ENCODE peak calls at places on chromosomes 16 and 17, in eight cellular contexts. One of them, this sample, is unnamed.

GRCh38 chr17:73227944-73228343 is 33.7 kb downstream of the CPSF4L start:
- DNase-seq in B cell: no peak
- DNase-seq in fibroblast of the aortic adventitia: no peak
- DNase-seq in nephron progenitor cell: no peak
- DNase-seq in psoas muscle: no peak
- DNase-seq in neural progenitor cell: no peak
- DNase-seq in LNCaP clone FGC: no peak
- DNase-seq in ascending aorta: no peak
- DNase-seq in this sample: no peak

GRCh38 chr17:48043171-48043570 is 5.0 kb upstream of the NFE2L1 start:
- DNase-seq in psoas muscle: no peak
- DNase-seq in nephron progenitor cell: no peak
- DNase-seq in LNCaP clone FGC: no peak
- DNase-seq in ascending aorta: no peak
- DNase-seq in B cell: no peak
- DNase-seq in neural progenitor cell: no peak
- DNase-seq in fibroblast of the aortic adventitia: no peak
- DNase-seq in this sample: no peak

GRCh38 chr17:30831257-30831656 is 509 bp upstream of the ATAD5 start:
- DNase-seq in LNCaP clone FGC: no peak
- DNase-seq in neural progenitor cell: peak
- DNase-seq in B cell: no peak
- DNase-seq in fibroblast of the aortic adventitia: peak
- DNase-seq in ascending aorta: no peak
- DNase-seq in nephron progenitor cell: no peak
- DNase-seq in psoas muscle: no peak
- DNase-seq in this sample: no peak

GRCh38 chr16:86772671-86773338 is 194.5 kb downstream of the FOXL1 start:
- DNase-seq in nephron progenitor cell: peak
- DNase-seq in ascending aorta: no peak
- DNase-seq in psoas muscle: peak
- DNase-seq in neural progenitor cell: peak
- DNase-seq in B cell: no peak
- DNase-seq in fibroblast of the aortic adventitia: peak
- DNase-seq in LNCaP clone FGC: no peak
- DNase-seq in this sample: no peak

GRCh38 chr17:57144567-57144966 is 59.5 kb downstream of the AKAP1 start:
- DNase-seq in neural progenitor cell: no peak
- DNase-seq in nephron progenitor cell: no peak
- DNase-seq in LNCaP clone FGC: no peak
- DNase-seq in B cell: no peak
- DNase-seq in psoas muscle: no peak
- DNase-seq in fibroblast of the aortic adventitia: no peak
- DNase-seq in ascending aorta: no peak
- DNase-seq in this sample: no peak

GRCh38 chr16:29824589-29825144 is 4.4 kb downstream of the MVP start:
- DNase-seq in B cell: no peak
- DNase-seq in nephron progenitor cell: no peak
- DNase-seq in neural progenitor cell: no peak
- DNase-seq in psoas muscle: no peak
- DNase-seq in fibroblast of the aortic adventitia: peak
- DNase-seq in LNCaP clone FGC: no peak
- DNase-seq in ascending aorta: no peak
- DNase-seq in this sample: no peak

GRCh38 chr17:28792877-28793666 is 49.3 kb downstream of the TRAF4 start:
- DNase-seq in LNCaP clone FGC: no peak
- DNase-seq in B cell: no peak
- DNase-seq in neural progenitor cell: no peak
- DNase-seq in fibroblast of the aortic adventitia: peak
- DNase-seq in psoas muscle: no peak
- DNase-seq in nephron progenitor cell: no peak
- DNase-seq in ascending aorta: no peak
- DNase-seq in this sample: no peak

GRCh38 chr16:9225527-9226316 is 134.3 kb downstream of the HAPSTR1 start:
- DNase-seq in B cell: no peak
- DNase-seq in psoas muscle: no peak
- DNase-seq in ascending aorta: no peak
- DNase-seq in nephron progenitor cell: no peak
- DNase-seq in LNCaP clone FGC: no peak
- DNase-seq in neural progenitor cell: peak
- DNase-seq in fibroblast of the aortic adventitia: no peak
- DNase-seq in this sample: no peak

GRCh38 chr16:83501481-83501880 is 306.3 kb upstream of the HSBP1 start:
- DNase-seq in neural progenitor cell: no peak
- DNase-seq in B cell: no peak
- DNase-seq in ascending aorta: no peak
- DNase-seq in nephron progenitor cell: no peak
- DNase-seq in fibroblast of the aortic adventitia: no peak
- DNase-seq in psoas muscle: no peak
- DNase-seq in LNCaP clone FGC: no peak
- DNase-seq in this sample: no peak

GRCh38 chr16:20611975-20612471 is 35.9 kb upstream of the ACSM2B start:
- DNase-seq in ascending aorta: no peak
- DNase-seq in psoas muscle: peak
- DNase-seq in B cell: no peak
- DNase-seq in nephron progenitor cell: no peak
- DNase-seq in fibroblast of the aortic adventitia: no peak
- DNase-seq in LNCaP clone FGC: no peak
- DNase-seq in neural progenitor cell: no peak
- DNase-seq in this sample: no peak

GRCh38 chr17:52762794-52763167 is 604.3 kb upstream of the CA10 start:
- DNase-seq in fibroblast of the aortic adventitia: no peak
- DNase-seq in nephron progenitor cell: no peak
- DNase-seq in B cell: no peak
- DNase-seq in psoas muscle: no peak
- DNase-seq in neural progenitor cell: no peak
- DNase-seq in LNCaP clone FGC: no peak
- DNase-seq in ascending aorta: no peak
- DNase-seq in this sample: no peak

GRCh38 chr17:42529054-42529453 is 7.0 kb upstream of the NAGLU start:
- DNase-seq in fibroblast of the aortic adventitia: no peak
- DNase-seq in neural progenitor cell: no peak
- DNase-seq in ascending aorta: no peak
- DNase-seq in psoas muscle: peak
- DNase-seq in nephron progenitor cell: no peak
- DNase-seq in B cell: no peak
- DNase-seq in LNCaP clone FGC: no peak
- DNase-seq in this sample: no peak

GRCh38 chr17:42535400-42536047 is 517 bp upstream of the NAGLU start:
- DNase-seq in fibroblast of the aortic adventitia: no peak
- DNase-seq in LNCaP clone FGC: no peak
- DNase-seq in nephron progenitor cell: no peak
- DNase-seq in B cell: no peak
- DNase-seq in ascending aorta: no peak
- DNase-seq in psoas muscle: peak
- DNase-seq in neural progenitor cell: no peak
- DNase-seq in this sample: no peak

GRCh38 chr17:42527932-42528331 is 8.1 kb upstream of the NAGLU start:
- DNase-seq in neural progenitor cell: no peak
- DNase-seq in ascending aorta: no peak
- DNase-seq in psoas muscle: peak
- DNase-seq in nephron progenitor cell: no peak
- DNase-seq in LNCaP clone FGC: no peak
- DNase-seq in fibroblast of the aortic adventitia: no peak
- DNase-seq in B cell: no peak
- DNase-seq in this sample: no peak

GRCh38 chr17:42530952-42531454 is 5.0 kb upstream of the NAGLU start:
- DNase-seq in ascending aorta: no peak
- DNase-seq in psoas muscle: peak
- DNase-seq in nephron progenitor cell: no peak
- DNase-seq in neural progenitor cell: no peak
- DNase-seq in LNCaP clone FGC: no peak
- DNase-seq in fibroblast of the aortic adventitia: no peak
- DNase-seq in B cell: no peak
- DNase-seq in this sample: no peak

DNA sequence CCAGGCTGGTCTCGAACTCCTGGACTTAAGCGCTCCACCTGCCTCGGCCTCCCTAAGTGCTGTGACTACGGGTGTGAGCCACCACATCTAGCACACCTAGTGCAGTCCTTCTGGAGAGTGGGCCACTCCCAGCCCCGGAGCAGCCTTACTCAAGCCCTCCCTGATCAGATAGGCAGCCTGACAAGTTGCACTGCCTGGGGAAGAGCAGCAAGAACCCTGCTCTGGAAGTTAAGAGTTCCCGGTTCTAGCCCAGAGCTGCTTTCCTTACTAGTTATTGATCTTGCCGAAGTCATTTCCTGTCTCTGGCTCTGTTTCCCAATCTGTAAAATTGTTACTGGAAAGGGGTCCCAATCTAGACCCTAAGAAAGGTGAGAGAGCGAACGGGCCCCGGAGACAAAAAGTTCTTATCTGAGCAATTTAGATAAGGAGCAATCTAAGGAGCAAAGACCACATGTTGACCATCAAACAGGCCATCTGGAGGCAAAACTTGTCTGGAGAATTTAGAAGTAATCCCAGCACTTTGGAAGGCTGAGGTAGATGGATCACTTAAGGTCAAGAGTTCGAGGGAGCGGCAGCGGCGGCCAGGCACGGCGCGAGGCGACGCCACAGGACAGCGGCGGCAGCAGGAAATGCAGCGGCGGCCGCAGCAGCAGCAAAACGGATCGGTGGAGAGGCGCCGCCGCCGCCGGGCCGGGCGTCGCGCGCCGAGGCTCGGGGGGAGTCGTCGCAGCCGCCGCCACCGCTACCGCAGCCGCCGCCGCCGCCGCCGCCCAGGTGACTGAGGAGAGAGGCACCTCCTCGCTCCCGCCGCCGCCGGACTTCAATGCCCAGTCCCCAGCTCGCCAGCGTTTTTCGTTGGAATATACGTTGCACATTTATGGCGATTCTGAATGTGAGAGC is 4.3 kb upstream of the NAGLU start:
- DNase-seq in fibroblast of the aortic adventitia: peak
- DNase-seq in ascending aorta: no peak
- DNase-seq in LNCaP clone FGC: no peak
- DNase-seq in nephron progenitor cell: peak
- DNase-seq in B cell: peak
- DNase-seq in psoas muscle: peak
- DNase-seq in neural progenitor cell: peak
- DNase-seq in this sample: peak
- TF ChIP-seq CTCF in fibroblast of the aortic adventitia: peak
- TF ChIP-seq CTCF in ascending aorta: peak
- TF ChIP-seq CTCF in LNCaP clone FGC: peak
- TF ChIP-seq CTCF in nephron progenitor cell: no peak
- TF ChIP-seq CTCF in B cell: no peak
- TF ChIP-seq CTCF in psoas muscle: peak
- TF ChIP-seq CTCF in neural progenitor cell: peak
- TF ChIP-seq CTCF in this sample: peak

GRCh38 chr17:45236002-45236606 is 14.4 kb downstream of the FMNL1 start:
- DNase-seq in psoas muscle: no peak
- DNase-seq in fibroblast of the aortic adventitia: no peak
- DNase-seq in ascending aorta: no peak
- DNase-seq in neural progenitor cell: no peak
- DNase-seq in nephron progenitor cell: no peak
- DNase-seq in B cell: no peak
- DNase-seq in LNCaP clone FGC: no peak
- DNase-seq in this sample: no peak
- TF ChIP-seq CTCF in psoas muscle: no peak
- TF ChIP-seq CTCF in fibroblast of the aortic adventitia: no peak
- TF ChIP-seq CTCF in ascending aorta: no peak
- TF ChIP-seq CTCF in neural progenitor cell: peak
- TF ChIP-seq CTCF in nephron progenitor cell: no peak
- TF ChIP-seq CTCF in B cell: peak
- TF ChIP-seq CTCF in LNCaP clone FGC: no peak
- TF ChIP-seq CTCF in this sample: no peak

GRCh38 chr16:2428787-2429036 is 535 bp upstream of the CCNF start:
- DNase-seq in ascending aorta: no peak
- DNase-seq in nephron progenitor cell: no peak
- DNase-seq in neural progenitor cell: no peak
- DNase-seq in fibroblast of the aortic adventitia: no peak
- DNase-seq in B cell: no peak
- DNase-seq in LNCaP clone FGC: no peak
- DNase-seq in psoas muscle: no peak
- DNase-seq in this sample: no peak

GRCh38 chr16:2429037-2429770 is at the start of gene CCNF:
- DNase-seq in psoas muscle: peak
- DNase-seq in B cell: peak
- DNase-seq in neural progenitor cell: peak
- DNase-seq in LNCaP clone FGC: peak
- DNase-seq in fibroblast of the aortic adventitia: peak
- DNase-seq in nephron progenitor cell: peak
- DNase-seq in ascending aorta: peak
- DNase-seq in this sample: peak

GRCh38 chr16:2427526-2427925 is 1.7 kb upstream of the CCNF start:
- DNase-seq in nephron progenitor cell: no peak
- DNase-seq in neural progenitor cell: no peak
- DNase-seq in B cell: no peak
- DNase-seq in psoas muscle: no peak
- DNase-seq in ascending aorta: no peak
- DNase-seq in fibroblast of the aortic adventitia: no peak
- DNase-seq in LNCaP clone FGC: no peak
- DNase-seq in this sample: no peak

GRCh38 chr16:2426941-2427361 is 2.3 kb upstream of the CCNF start:
- DNase-seq in fibroblast of the aortic adventitia: no peak
- DNase-seq in ascending aorta: no peak
- DNase-seq in LNCaP clone FGC: no peak
- DNase-seq in neural progenitor cell: no peak
- DNase-seq in B cell: no peak
- DNase-seq in nephron progenitor cell: no peak
- DNase-seq in psoas muscle: no peak
- DNase-seq in this sample: peak

DNA sequence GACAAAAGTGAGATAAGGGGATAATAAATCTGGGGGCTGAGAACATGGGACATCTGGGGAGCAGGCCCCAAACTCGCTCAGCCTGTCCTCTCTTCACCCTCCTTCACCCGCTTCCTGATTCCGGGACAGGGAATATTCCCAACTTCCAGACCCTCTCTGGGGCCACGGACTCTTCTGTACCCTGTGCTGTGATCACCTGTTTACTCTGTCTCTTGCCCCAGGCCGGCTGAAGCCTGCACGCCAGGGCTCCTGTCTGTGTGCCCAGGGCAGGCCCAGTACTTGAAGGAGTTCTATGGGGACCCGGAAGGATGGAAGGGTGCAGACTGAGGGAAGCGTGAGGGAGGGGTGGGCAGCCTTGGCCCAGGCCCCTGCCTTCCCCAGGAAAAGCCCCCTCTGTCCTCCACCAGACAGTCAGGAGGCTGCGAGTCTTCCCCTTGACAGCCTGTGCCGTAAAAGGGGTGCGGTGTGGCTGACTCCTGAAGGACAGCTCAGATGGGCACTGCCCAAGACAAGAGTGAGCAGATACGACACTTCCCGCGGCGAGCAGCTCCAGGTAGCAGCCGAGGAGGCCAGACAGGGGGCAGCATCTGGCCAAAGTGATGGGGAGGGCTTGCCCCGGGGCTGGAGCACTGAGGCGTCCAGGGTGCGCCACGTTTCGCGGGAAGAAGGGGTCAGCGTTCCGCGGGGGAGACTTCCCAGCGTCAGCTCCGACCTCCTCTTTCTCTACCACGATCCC is 1.0 kb upstream of the CCNF start:
- DNase-seq in nephron progenitor cell: peak
- DNase-seq in psoas muscle: no peak
- DNase-seq in ascending aorta: no peak
- DNase-seq in fibroblast of the aortic adventitia: peak
- DNase-seq in B cell: peak
- DNase-seq in neural progenitor cell: peak
- DNase-seq in LNCaP clone FGC: no peak
- DNase-seq in this sample: peak
- TF ChIP-seq CTCF in nephron progenitor cell: no peak
- TF ChIP-seq CTCF in psoas muscle: no peak
- TF ChIP-seq CTCF in ascending aorta: peak
- TF ChIP-seq CTCF in fibroblast of the aortic adventitia: peak
- TF ChIP-seq CTCF in B cell: no peak
- TF ChIP-seq CTCF in neural progenitor cell: peak
- TF ChIP-seq CTCF in LNCaP clone FGC: peak
- TF ChIP-seq CTCF in this sample: peak

GRCh38 chr17:50550661-50551432 is 3.9 kb downstream of the SPATA20 start:
- DNase-seq in B cell: no peak
- DNase-seq in psoas muscle: peak
- DNase-seq in ascending aorta: peak
- DNase-seq in fibroblast of the aortic adventitia: peak
- DNase-seq in nephron progenitor cell: peak
- DNase-seq in LNCaP clone FGC: no peak
- DNase-seq in neural progenitor cell: peak
- DNase-seq in this sample: peak
- TF ChIP-seq CTCF in B cell: no peak
- TF ChIP-seq CTCF in psoas muscle: peak
- TF ChIP-seq CTCF in ascending aorta: peak
- TF ChIP-seq CTCF in fibroblast of the aortic adventitia: peak
- TF ChIP-seq CTCF in nephron progenitor cell: peak
- TF ChIP-seq CTCF in LNCaP clone FGC: peak
- TF ChIP-seq CTCF in neural progenitor cell: peak
- TF ChIP-seq CTCF in this sample: peak

This sample was measured in BE2C.